ENCODE peak calls at places on chromosomes 13 and 19, in nine cellular contexts. D, H, S, B, N, R, P, X and I are unnamed samples.
A peak's percentile ranks its signal among the peaks of the same experiment; 100 is the strongest.

GRCh38 chr13:79385694-79386093 is 20.4 kb downstream of the RBM26 start:
- DNase-seq in D (no peak), R (peak; percentile 64), X (no peak), S (no peak), B (no peak), P (no peak), H (no peak), N (no peak), I (no peak)

GRCh38 chr13:112332727-112333126 is 43.4 kb upstream of the SPACA7 start:
- DNase-seq in N (no peak), R (no peak), X (no peak), B (no peak), P (no peak), S (no peak), D (no peak), H (no peak), I (no peak)

GRCh38 chr19:32852216-32852615 is 17.4 kb downstream of the SLC7A9 start:
- DNase-seq in S (no peak), N (no peak), H (no peak), D (no peak), P (no peak), R (no peak), X (no peak), B (no peak), I (no peak)

GRCh38 chr13:94696171-94696570 is 16.2 kb downstream of the SOX21 start:
- DNase-seq in H (no peak), P (no peak), R (no peak), X (no peak), D (no peak), N (no peak), S (no peak), B (no peak), I (no peak)

GRCh38 chr13:109729031-109729870 is 57.1 kb downstream of the IRS2 start:
- DNase-seq in N (no peak), R (peak; percentile 8), H (no peak), S (no peak), D (no peak), B (no peak), X (no peak), P (no peak), I (no peak)

GRCh38 chr13:81540777-81541176 is 1199.9 kb upstream of the SPRY2 start:
- DNase-seq in S (no peak), B (no peak), N (peak; percentile 4), D (no peak), P (no peak), R (peak; percentile 7), X (no peak), H (no peak), I (no peak)

GRCh38 chr13:50215389-50215788 is 200.1 kb downstream of the KCNRG start:
- DNase-seq in R (no peak), S (no peak), P (no peak), D (no peak), H (no peak), X (no peak), N (no peak), B (no peak), I (no peak)

GRCh38 chr19:31553844-31554215 is 204.6 kb upstream of the TSHZ3 start:
- DNase-seq in H (no peak), B (peak; percentile 35), N (peak; percentile 30), D (no peak), P (peak; percentile 76), S (no peak), X (no peak), R (no peak), I (peak; percentile 49)

GRCh38 chr13:49540552-49540951 is 44.8 kb downstream of the PHF11 start:
- DNase-seq in N (peak; percentile 9), D (no peak), B (peak; percentile 46), R (no peak), S (peak; percentile 62), P (no peak), H (peak; percentile 69), X (no peak), I (no peak)

GRCh38 chr19:46861691-46862503 is 1.1 kb downstream of the ARHGAP35 start:
- DNase-seq in X (no peak), H (peak; percentile 30), S (no peak), R (no peak), P (no peak), B (peak; percentile 30), N (no peak), D (peak; percentile 56), I (no peak)

GRCh38 chr19:46605356-46605821 is 4.3 kb downstream of the CALM3 start:
- DNase-seq in P (peak; percentile 12), S (no peak), N (no peak), B (no peak), H (no peak), X (no peak), D (no peak), R (no peak), I (no peak)

GRCh38 chr13:50757021-50757420 is 86.5 kb downstream of the DLEU7 start:
- DNase-seq in H (no peak), S (no peak), B (no peak), N (no peak), D (no peak), P (no peak), R (peak; percentile 65), X (no peak), I (no peak)

GRCh38 chr19:30385666-30386065 is 13.5 kb downstream of the ZNF536 start:
- DNase-seq in B (no peak), D (no peak), H (no peak), P (no peak), N (no peak), R (no peak), S (no peak), X (no peak), I (no peak)

GRCh38 chr19:20565321-20566018 is at the start of gene ZNF737:
- DNase-seq in X (peak; percentile 64), R (peak; percentile 87), P (peak; percentile 95), B (peak; percentile 97), H (peak; percentile 98), N (peak; percentile 97), D (peak; percentile 97), S (peak; percentile 91), I (peak; percentile 96)

GRCh38 chr13:33723772-33724435 is 94.0 kb upstream of the RFC3 start:
- DNase-seq in H (peak; percentile 91), B (peak; percentile 83), N (peak; percentile 91), S (peak; percentile 85), R (peak; percentile 78), X (no peak), P (peak; percentile 65), D (peak; percentile 62), I (peak; percentile 68)

GRCh38 chr19:294819-295686 is 3.9 kb upstream of the PLPP2 start:
- DNase-seq in D (peak; percentile 52), N (no peak), X (no peak), B (no peak), P (no peak), S (peak; percentile 12), H (peak; percentile 13), R (no peak), I (peak; percentile 70)

GRCh38 chr19:13092608-13093260 is 9.9 kb downstream of the LYL1 start:
- DNase-seq in H (no peak), R (no peak), X (no peak), B (no peak), N (no peak), S (peak; percentile 58), P (no peak), D (no peak), I (no peak)
- TF ChIP-seq CTCF in H (no peak), R (no peak), X (no peak), B (no peak), N (no peak), S (no peak), P (no peak), D (no peak), I (no peak)

GRCh38 chr13:77019756-77020155 is 7.2 kb downstream of the FBXL3 start:
- DNase-seq in D (no peak), S (no peak), R (no peak), X (no peak), P (no peak), N (no peak), H (no peak), B (no peak), I (no peak)
- H3K36me3 ChIP-seq in D (peaks cover 38% of the 10 kb centered on the region), S (peaks cover 11% of the 10 kb centered on the region), R (peaks cover 2% of the 10 kb centered on the region), X (peaks cover 5% of the 10 kb centered on the region), P (peaks cover 6% of the 10 kb centered on the region), N (peaks cover 6% of the 10 kb centered on the region), H (peaks cover 84% of the 10 kb centered on the region), B (no peaks in the 10 kb centered on the region), I (no peaks in the 10 kb centered on the region)

GRCh38 chr13:70613295-70613694 is 505.0 kb upstream of the KLHL1 start:
- DNase-seq in B (no peak), P (no peak), D (no peak), R (peak; percentile 3), N (peak; percentile 28), X (no peak), H (no peak), S (no peak), I (no peak)
- TF ChIP-seq CTCF in B (no peak), P (no peak), D (no peak), R (no peak), N (no peak), X (no peak), H (peak; percentile 27), S (no peak), I (no peak)

DNA sequence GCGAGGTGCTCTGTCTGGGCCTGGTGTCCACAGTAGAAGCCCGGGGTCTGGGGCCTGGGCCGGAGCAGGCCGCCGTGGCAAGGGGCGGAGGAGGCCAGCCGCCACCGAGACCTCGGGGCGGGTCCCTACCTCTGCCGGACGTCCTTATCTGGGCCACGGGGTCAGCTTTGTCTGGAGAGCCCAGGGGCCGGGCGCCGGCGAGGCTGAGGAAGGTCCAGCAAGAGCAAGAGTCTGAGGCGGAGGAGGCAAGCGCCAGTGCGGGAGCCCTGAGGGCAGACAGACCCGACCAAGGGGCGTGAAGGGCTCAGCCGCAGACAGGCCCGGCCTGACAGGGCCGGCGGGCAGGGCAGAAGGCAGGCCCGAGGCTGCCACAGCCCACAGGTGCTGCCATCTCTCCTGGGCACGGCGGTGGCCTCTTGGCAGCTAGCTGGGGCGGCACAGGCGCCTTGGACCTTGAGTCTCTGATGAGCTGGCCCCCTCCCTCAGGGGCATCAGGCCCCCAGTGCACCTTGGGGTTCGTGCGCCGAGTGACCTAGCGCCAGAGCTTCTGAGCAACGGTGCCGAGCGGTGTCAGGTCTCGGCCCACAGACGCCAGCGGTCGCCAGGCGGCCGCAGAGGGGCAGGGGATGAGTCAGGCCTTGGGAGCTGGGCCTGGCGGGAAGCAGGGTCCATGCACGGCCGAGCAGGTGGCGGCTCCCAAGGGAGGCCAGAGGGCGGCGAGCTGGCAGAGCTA is 19.1 kb upstream of the AKAP8 start:
- DNase-seq in N (no peak), D (peak; percentile 92), S (no peak), H (no peak), P (no peak), R (no peak), B (no peak), X (no peak), I (peak; percentile 43)
- H3K36me3 ChIP-seq in N (peaks cover 48% of the 10 kb centered on the region), D (peaks cover 88% of the 10 kb centered on the region), S (peaks cover 78% of the 10 kb centered on the region), H (peaks cover 95% of the 10 kb centered on the region), P (peaks cover 48% of the 10 kb centered on the region), R (peaks cover 50% of the 10 kb centered on the region), B (no peaks in the 10 kb centered on the region), X (peaks cover 56% of the 10 kb centered on the region), I (peaks cover 85% of the 10 kb centered on the region)

GRCh38 chr13:44879452-44880058 is 109.7 kb downstream of the NUFIP1 start:
- DNase-seq in N (peak; percentile 62), S (peak; percentile 64), D (no peak), B (no peak), H (peak; percentile 43), X (no peak), R (peak; percentile 55), P (no peak), I (no peak)
- TF ChIP-seq CTCF in N (peak; percentile 45), S (peak; percentile 53), D (peak; percentile 43), B (no peak), H (peak; percentile 77), X (peak; percentile 51), R (peak; percentile 70), P (no peak), I (peak; percentile 66)

GRCh38 chr19:50797429-50798115 is 7.4 kb downstream of the ACP4 start:
- DNase-seq in N (no peak), R (no peak), H (no peak), D (no peak), P (no peak), X (no peak), B (no peak), S (no peak), I (no peak)
- H3K36me3 ChIP-seq in N (peaks cover 19% of the 10 kb centered on the region), R (peaks cover 32% of the 10 kb centered on the region), H (peaks cover 74% of the 10 kb centered on the region), D (peaks cover 59% of the 10 kb centered on the region), P (peaks cover 6% of the 10 kb centered on the region), X (peaks cover 22% of the 10 kb centered on the region), B (no peaks in the 10 kb centered on the region), S (peaks cover 37% of the 10 kb centered on the region), I (no peaks in the 10 kb centered on the region)